ENCODE peak calls at places on chromosome 2, in ten cellular contexts. S, I, U, O, Z, J, C, X, D and G are unnamed samples.

GRCh38 chr2:98606431-98606830 is 1.9 kb downstream of the COA5 start:
- DNase-seq in S (no peak), I (no peak), U (no peak), O (no peak), Z (no peak), J (no peak), C (no peak), X (no peak), D (no peak), G (no peak)

GRCh38 chr2:102768892-102769291 is 7.1 kb downstream of the TMEM182 start:
- DNase-seq in S (no peak), I (no peak), U (no peak), O (no peak), Z (no peak), J (no peak), C (no peak), X (no peak), D (no peak), G (no peak)

GRCh38 chr2:193463016-193463415 is 1268.3 kb upstream of the TMEFF2 start:
- DNase-seq in S (no peak), I (no peak), U (no peak), O (no peak), Z (no peak), J (no peak), C (no peak), X (no peak), D (no peak), G (no peak)

GRCh38 chr2:44941551-44942234 is at the start of gene SIX3:
- DNase-seq in S (peak; percentile 37), I (no peak), U (no peak), O (peak; percentile 5), Z (peak; percentile 23), J (peak; percentile 86), C (no peak), X (peak; percentile 84), D (no peak), G (no peak)

GRCh38 chr2:128369126-128369555 is 50.5 kb upstream of the HS6ST1 start:
- DNase-seq in S (no peak), I (no peak), U (no peak), O (no peak), Z (no peak), J (peak; percentile 63), C (no peak), X (no peak), D (no peak), G (no peak)

GRCh38 chr2:128754246-128754724 is 435.6 kb upstream of the HS6ST1 start:
- DNase-seq in S (no peak), I (peak; percentile 52), U (no peak), O (no peak), Z (peak; percentile 22), J (no peak), C (peak; percentile 97), X (peak; percentile 22), D (no peak), G (peak; percentile 93)

GRCh38 chr2:105933906-105934305 is 189.2 kb downstream of the NCK2 start:
- DNase-seq in S (no peak), I (no peak), U (no peak), O (no peak), Z (no peak), J (no peak), C (no peak), X (no peak), D (no peak), G (no peak)

GRCh38 chr2:20596973-20597867 is 53.7 kb downstream of the HS1BP3 start:
- DNase-seq in S (peak; percentile 83), I (peak; percentile 71), U (peak; percentile 53), O (no peak), Z (no peak), J (peak; percentile 36), C (no peak), X (no peak), D (no peak), G (no peak)

GRCh38 chr2:174615951-174616436 is 18.4 kb upstream of the WIPF1 start:
- DNase-seq in S (peak; percentile 54), I (no peak), U (peak; percentile 55), O (no peak), Z (no peak), J (no peak), C (no peak), X (peak; percentile 85), D (no peak), G (no peak)